ENCODE peak calls at places on chromosomes 6 and 20, in five cellular contexts. One of them, this sample, is unnamed.

GRCh38 chr6:31158863-31159855 is 770 bp downstream of the TCF19 start:
- DNase-seq in A549: peak; percentile 15
- DNase-seq in colonic mucosa: peak; percentile 34
- DNase-seq in adrenal gland: no peak
- DNase-seq in pancreas: no peak
- DNase-seq in this sample: no peak

GRCh38 chr6:37674161-37674560 is 23.5 kb downstream of the MDGA1 start:
- DNase-seq in A549: no peak
- DNase-seq in colonic mucosa: no peak
- DNase-seq in adrenal gland: no peak
- DNase-seq in pancreas: no peak
- DNase-seq in this sample: no peak

GRCh38 chr6:93550551-93551276 is 131.4 kb upstream of the EPHA7 start:
- DNase-seq in A549: no peak
- DNase-seq in colonic mucosa: no peak
- DNase-seq in adrenal gland: no peak
- DNase-seq in pancreas: no peak
- DNase-seq in this sample: no peak

GRCh38 chr20:17614176-17614811 is 44.4 kb downstream of the DSTN start:
- DNase-seq in A549: no peak
- DNase-seq in colonic mucosa: peak; percentile 84
- DNase-seq in adrenal gland: peak; percentile 54
- DNase-seq in pancreas: peak; percentile 80
- DNase-seq in this sample: peak; percentile 87

GRCh38 chr6:147204843-147205311 is 660 bp downstream of the STXBP5 start:
- DNase-seq in A549: no peak
- DNase-seq in colonic mucosa: no peak
- DNase-seq in adrenal gland: no peak
- DNase-seq in pancreas: no peak
- DNase-seq in this sample: no peak

GRCh38 chr6:168157272-168158007 is 78.4 kb upstream of the FRMD1 start:
- DNase-seq in A549: peak; percentile 18
- DNase-seq in colonic mucosa: peak; percentile 29
- DNase-seq in adrenal gland: no peak
- DNase-seq in pancreas: no peak
- DNase-seq in this sample: no peak

GRCh38 chr6:437042-437402 is 45.5 kb downstream of the IRF4 start:
- DNase-seq in A549: no peak
- DNase-seq in colonic mucosa: no peak
- DNase-seq in adrenal gland: no peak
- DNase-seq in pancreas: no peak
- DNase-seq in this sample: no peak

GRCh38 chr20:63874254-63874653 is 9.2 kb downstream of the TPD52L2 start:
- DNase-seq in A549: no peak
- DNase-seq in colonic mucosa: no peak
- DNase-seq in adrenal gland: no peak
- DNase-seq in pancreas: no peak
- DNase-seq in this sample: no peak

GRCh38 chr20:10708342-10709185 is 34.8 kb upstream of the JAG1 start:
- DNase-seq in A549: peak; percentile 39
- DNase-seq in colonic mucosa: no peak
- DNase-seq in adrenal gland: no peak
- DNase-seq in pancreas: no peak
- DNase-seq in this sample: no peak

GRCh38 chr6:6004147-6004995 is 2.4 kb downstream of the NRN1 start:
- DNase-seq in A549: no peak
- DNase-seq in colonic mucosa: no peak
- DNase-seq in adrenal gland: no peak
- DNase-seq in pancreas: no peak
- DNase-seq in this sample: no peak

GRCh38 chr6:6001443-6001842 is 5.3 kb downstream of the NRN1 start:
- DNase-seq in A549: no peak
- DNase-seq in colonic mucosa: no peak
- DNase-seq in adrenal gland: no peak
- DNase-seq in pancreas: no peak
- DNase-seq in this sample: no peak

GRCh38 chr6:6003334-6004146 is 3.2 kb downstream of the NRN1 start:
- DNase-seq in A549: no peak
- DNase-seq in colonic mucosa: no peak
- DNase-seq in adrenal gland: no peak
- DNase-seq in pancreas: peak; percentile 65
- DNase-seq in this sample: no peak

GRCh38 chr6:6002809-6003333 is 3.9 kb downstream of the NRN1 start:
- DNase-seq in A549: no peak
- DNase-seq in colonic mucosa: no peak
- DNase-seq in adrenal gland: no peak
- DNase-seq in pancreas: no peak
- DNase-seq in this sample: no peak

DNA sequence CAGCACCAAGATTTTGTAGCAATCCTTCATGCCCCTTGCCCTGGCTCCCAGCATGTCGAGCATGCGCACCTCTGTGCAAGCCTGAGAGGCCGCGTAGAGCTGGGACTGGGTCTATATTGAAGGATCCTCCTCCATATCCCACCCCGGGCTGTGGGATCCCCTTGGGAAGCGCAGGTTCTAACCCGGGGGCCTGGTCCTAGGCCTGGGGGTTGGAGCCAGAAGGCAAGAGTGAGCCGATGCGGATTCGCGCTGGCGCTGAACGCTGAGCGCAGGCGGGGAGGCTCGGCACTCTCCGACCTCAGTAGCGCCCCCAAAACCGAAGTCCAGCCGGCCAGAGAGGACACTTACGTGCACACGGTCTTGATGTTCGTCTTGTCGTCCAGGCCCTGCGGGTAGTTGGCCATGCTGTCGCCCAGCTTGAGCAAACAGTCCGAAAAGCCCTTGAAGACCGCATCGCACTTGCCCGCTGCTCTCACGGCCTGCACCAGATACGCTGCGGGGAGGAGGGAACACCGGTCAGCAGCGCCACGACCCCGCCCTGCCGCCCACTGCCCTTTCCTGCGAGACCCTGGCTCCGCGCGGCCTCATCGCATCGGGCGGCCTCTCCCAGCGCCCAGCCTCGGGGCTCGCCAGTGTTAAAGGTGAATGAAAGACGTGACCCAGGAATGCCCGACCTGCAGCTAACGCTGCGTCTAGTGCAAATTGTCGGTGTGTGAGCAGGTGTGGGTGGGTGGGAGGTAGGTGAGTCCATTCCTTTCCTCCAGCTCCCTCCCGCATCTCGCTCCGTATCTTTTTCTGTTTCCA is 4.5 kb downstream of the NRN1 start:
- DNase-seq in A549: no peak
- DNase-seq in colonic mucosa: no peak
- DNase-seq in adrenal gland: no peak
- DNase-seq in pancreas: no peak
- DNase-seq in this sample: no peak
- H3K4me1 ChIP-seq in A549: no peaks in the 10 kb centered on the region
- H3K4me1 ChIP-seq in colonic mucosa: peaks cover 8% of the 10 kb centered on the region
- H3K4me1 ChIP-seq in adrenal gland: peaks cover 21% of the 10 kb centered on the region
- H3K4me1 ChIP-seq in pancreas: peaks cover 16% of the 10 kb centered on the region
- H3K4me1 ChIP-seq in this sample: peaks cover 78% of the 10 kb centered on the region

DNA sequence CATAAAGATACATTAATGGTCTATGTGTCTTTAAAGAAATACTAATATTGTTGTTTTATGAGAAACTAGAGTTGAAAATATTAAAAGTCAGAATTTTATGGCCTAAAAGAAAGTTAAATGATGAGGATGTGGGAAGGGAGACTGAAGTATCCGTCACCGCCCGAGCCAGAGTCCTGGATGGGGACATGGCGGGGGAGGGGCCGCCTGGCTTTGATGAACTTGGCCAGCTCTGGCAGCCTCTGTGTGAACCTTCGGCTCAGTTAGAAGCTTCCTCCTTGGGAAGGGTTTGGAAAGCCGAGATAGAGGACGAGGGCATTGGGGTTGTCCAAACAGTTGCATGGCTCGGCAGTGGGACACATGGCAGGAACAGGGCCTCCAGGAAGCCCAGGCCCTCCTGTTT is 6.8 kb upstream of the RBBP8NL start:
- DNase-seq in A549: no peak
- DNase-seq in colonic mucosa: no peak
- DNase-seq in adrenal gland: no peak
- DNase-seq in pancreas: no peak
- DNase-seq in this sample: peak; percentile 36
- H3K27ac ChIP-seq in A549: no peak overlapping the region
- H3K27ac ChIP-seq in colonic mucosa: no peak overlapping the region
- H3K27ac ChIP-seq in adrenal gland: no peak overlapping the region
- H3K27ac ChIP-seq in pancreas: no peak overlapping the region
- H3K27ac ChIP-seq in this sample: no peak overlapping the region

DNA sequence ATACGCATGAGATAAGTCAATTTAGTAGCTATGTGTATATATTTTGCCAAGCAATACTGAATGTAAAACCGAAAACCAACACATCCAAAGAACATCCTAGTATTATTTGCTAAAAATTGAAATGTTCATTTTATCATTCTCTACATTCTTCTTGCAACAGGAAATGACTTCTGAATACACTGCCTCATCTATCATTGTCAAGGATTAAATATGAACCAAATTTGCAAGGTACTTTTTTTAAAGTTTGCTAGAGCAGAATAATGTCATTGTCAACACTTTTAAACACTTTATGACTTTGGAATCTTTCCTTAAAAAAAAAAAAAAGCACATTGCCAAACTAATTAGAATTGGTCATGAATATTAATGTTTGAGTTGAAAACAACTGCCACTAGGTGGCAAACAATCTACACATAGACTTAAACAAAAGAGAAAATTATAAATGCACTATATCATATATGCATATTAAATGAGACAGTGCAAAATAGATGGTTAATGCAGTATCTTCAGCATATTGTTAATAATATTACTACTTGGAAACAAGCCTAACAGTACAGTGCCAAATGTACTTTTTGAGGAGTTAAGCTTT is 32.5 kb upstream of the TMEM244 start:
- DNase-seq in A549: no peak
- DNase-seq in colonic mucosa: no peak
- DNase-seq in adrenal gland: no peak
- DNase-seq in pancreas: no peak
- DNase-seq in this sample: no peak
- TF ChIP-seq CTCF in A549: peak; percentile 40
- TF ChIP-seq CTCF in colonic mucosa: no peak
- TF ChIP-seq CTCF in adrenal gland: peak; percentile 43
- TF ChIP-seq CTCF in pancreas: peak; percentile 21
- TF ChIP-seq CTCF in this sample: peak; percentile 36

GRCh38 chr20:23085415-23086055 is 589 bp downstream of the CD93 start:
- DNase-seq in A549: no peak
- DNase-seq in colonic mucosa: no peak
- DNase-seq in adrenal gland: no peak
- DNase-seq in pancreas: no peak
- DNase-seq in this sample: no peak
- H3K4me1 ChIP-seq in A549: no peaks in the 10 kb centered on the region
- H3K4me1 ChIP-seq in colonic mucosa: no peaks in the 10 kb centered on the region
- H3K4me1 ChIP-seq in adrenal gland: peaks cover 2% of the 10 kb centered on the region
- H3K4me1 ChIP-seq in pancreas: no peaks in the 10 kb centered on the region
- H3K4me1 ChIP-seq in this sample: peaks cover 56% of the 10 kb centered on the region